ENCODE peak calls at places on chromosomes 11 and 22, in seven cellular contexts. Q is heart right ventricle, F is tibial artery, E is K562, V is transverse colon, O is dorsolateral prefrontal cortex, B is keratinocyte. P is an unnamed sample.
A peak's percentile ranks its signal among the peaks of the same experiment; 100 is the strongest.

GRCh38 chr11:9680028-9680427 is 16.2 kb downstream of the SWAP70 start:
- DNase-seq in B (no peak), Q (no peak), F (no peak), E (no peak), V (no peak), O (no peak), P (no peak)

GRCh38 chr11:83063073-83063754 is 8.5 kb downstream of the RAB30 start:
- DNase-seq in E (no peak), F (no peak), O (no peak), Q (no peak), B (no peak), V (no peak), P (peak; percentile 48)

GRCh38 chr22:22179858-22180257 is 64.7 kb upstream of the VPREB1 start:
- DNase-seq in B (no peak), E (no peak), V (no peak), F (no peak), O (no peak), Q (no peak), P (no peak)

GRCh38 chr22:37138879-37139561 is 10.7 kb downstream of the IL2RB start:
- DNase-seq in E (no peak), Q (no peak), O (no peak), B (no peak), V (no peak), F (no peak), P (no peak)

GRCh38 chr11:132943737-132944556 is 588.4 kb downstream of the OPCML start:
- DNase-seq in O (peak; percentile 75), Q (no peak), E (no peak), B (no peak), F (no peak), V (no peak), P (no peak)

GRCh38 chr11:119424276-119424675 is 1.3 kb upstream of the THY1 start:
- DNase-seq in Q (no peak), B (no peak), E (no peak), O (no peak), F (no peak), V (no peak), P (no peak)

GRCh38 chr11:43561832-43562231 is 118.7 kb upstream of the HSD17B12 start:
- DNase-seq in Q (no peak), B (no peak), V (no peak), E (no peak), F (no peak), O (no peak), P (no peak)

GRCh38 chr11:45423036-45423435 is 136.9 kb upstream of the SYT13 start:
- DNase-seq in E (no peak), F (peak; percentile 82), O (no peak), B (no peak), Q (no peak), V (no peak), P (no peak)

DNA sequence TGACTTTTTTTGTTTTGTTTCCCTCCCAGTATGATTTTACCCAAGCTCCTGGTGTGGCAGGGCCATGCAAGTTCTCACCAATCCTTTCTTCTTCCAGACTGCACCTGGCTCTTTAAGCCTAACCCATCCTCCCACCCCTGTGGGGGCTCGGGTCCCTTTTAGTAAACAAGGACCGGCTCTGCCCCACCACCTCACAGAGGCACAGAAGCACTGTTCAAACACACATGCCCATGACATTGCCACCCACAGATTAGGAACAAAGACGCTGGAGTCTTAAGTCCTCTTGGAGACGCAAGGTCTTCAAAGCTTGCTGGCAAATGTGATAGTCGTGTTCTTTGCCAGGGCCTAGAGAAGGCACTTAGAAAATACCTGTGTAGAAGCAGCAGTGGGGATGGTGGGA is 18.9 kb downstream of the UQCR10 start:
- DNase-seq in Q (no peak), F (no peak), O (no peak), E (no peak), B (no peak), V (no peak), P (no peak)
- H3K27ac ChIP-seq in Q (no peak overlapping the region), F (no peak overlapping the region), O (no peak overlapping the region), E (no peak overlapping the region), B (no peak overlapping the region), V (no peak overlapping the region), P (no peak overlapping the region)

DNA sequence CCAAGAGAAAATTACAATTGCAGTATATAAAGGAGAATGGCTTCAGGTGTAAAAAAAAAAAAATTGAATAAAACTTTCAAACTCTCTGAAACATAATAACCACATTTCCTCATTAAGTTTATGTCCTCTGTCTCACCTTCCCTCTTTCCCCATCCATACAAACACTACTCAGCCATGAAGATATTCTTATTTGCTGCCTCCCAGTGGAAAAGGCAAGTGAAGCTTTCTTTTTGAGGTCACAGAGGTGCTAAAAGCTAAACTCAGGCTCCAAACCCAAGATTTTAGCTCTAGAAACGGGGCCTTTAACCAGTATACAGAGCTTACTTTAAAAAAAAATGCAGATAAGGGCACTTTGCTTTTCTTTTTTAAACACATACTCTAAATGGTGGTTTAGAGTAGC is 1568.5 kb downstream of the FAM181B start:
- DNase-seq in Q (no peak), V (no peak), O (no peak), F (no peak), E (no peak), B (no peak), P (no peak)
- TF ChIP-seq CTCF in Q (no peak), V (no peak), O (no peak), F (no peak), E (no peak), B (no peak), P (no peak)

GRCh38 chr11:46435679-46436078 is 44.1 kb upstream of the CHRM4 start:
- DNase-seq in B (no peak), E (no peak), O (no peak), F (no peak), V (no peak), Q (no peak), P (no peak)

GRCh38 chr11:46426233-46426991 is 34.8 kb upstream of the CHRM4 start:
- DNase-seq in Q (no peak), F (no peak), E (no peak), B (no peak), O (no peak), V (no peak), P (no peak)

GRCh38 chr11:46427364-46427763 is 35.8 kb upstream of the CHRM4 start:
- DNase-seq in E (peak; percentile 27), V (no peak), F (no peak), Q (no peak), O (no peak), B (no peak), P (no peak)

GRCh38 chr11:46431211-46431610 is 39.6 kb upstream of the CHRM4 start:
- DNase-seq in B (no peak), F (no peak), O (no peak), Q (no peak), V (no peak), E (no peak), P (no peak)

GRCh38 chr11:46429709-46430108 is 38.1 kb upstream of the CHRM4 start:
- DNase-seq in O (no peak), B (no peak), V (no peak), Q (no peak), F (no peak), E (no peak), P (no peak)
- H3K27ac ChIP-seq in O (no peak overlapping the region), B (no peak overlapping the region), V (no peak overlapping the region), Q (no peak overlapping the region), F (no peak overlapping the region), E (no peak overlapping the region), P (no peak overlapping the region)

GRCh38 chr11:62143727-62144126 is 19.9 kb downstream of the INCENP start:
- DNase-seq in F (peak; percentile 54), E (no peak), V (no peak), B (no peak), O (peak; percentile 35), Q (no peak), P (no peak)
- TF ChIP-seq CTCF in F (no peak), E (no peak), V (no peak), B (no peak), O (no peak), Q (no peak), P (no peak)